ENCODE peak calls at places on chromosomes 4 and X, in four cellular contexts. U is GM12878, E is SK-N-SH, G is ovary. D is an unnamed sample.

GRCh38 chrX:134542485-134542884 is 82.5 kb downstream of the HPRT1 start:
- DNase-seq in U (no peak), E (no peak), G (peak; percentile 79), D (no peak)

GRCh38 chrX:53318766-53319353 is 37.5 kb upstream of the IQSEC2 start:
- DNase-seq in U (no peak), E (no peak), G (no peak), D (no peak)

GRCh38 chr4:130712038-130712437 is 1616.1 kb downstream of the C4orf33 start:
- DNase-seq in U (no peak), E (no peak), G (no peak), D (no peak)

GRCh38 chr4:138494931-138495330 is 252.8 kb upstream of the SLC7A11 start:
- DNase-seq in U (peak; percentile 4), E (no peak), G (no peak), D (no peak)

GRCh38 chr4:46329118-46329976 is 60.6 kb downstream of the GABRA2 start:
- DNase-seq in U (no peak), E (peak; percentile 2), G (no peak), D (peak; percentile 12)

GRCh38 chr4:76420901-76421581 is at the start of gene CCDC158:
- DNase-seq in U (no peak), E (peak; percentile 82), G (no peak), D (no peak)

GRCh38 chr4:163895369-163896005 is 401.0 kb downstream of the TMA16 start:
- DNase-seq in U (no peak), E (no peak), G (no peak), D (no peak)

GRCh38 chrX:31981546-31982062 is 909.8 kb upstream of the FTHL17 start:
- DNase-seq in U (no peak), E (no peak), G (no peak), D (no peak)

GRCh38 chr4:67685532-67685859 is 15.5 kb downstream of the UBA6 start:
- DNase-seq in U (no peak), E (no peak), G (no peak), D (no peak)

GRCh38 chrX:11137543-11138139 is 26.5 kb downstream of the HCCS start:
- DNase-seq in U (no peak), E (peak; percentile 39), G (no peak), D (no peak)

GRCh38 chr4:23333946-23334878 is 555.6 kb downstream of the PPARGC1A start:
- DNase-seq in U (peak; percentile 39), E (no peak), G (peak; percentile 16), D (peak; percentile 7)

GRCh38 chrX:82141942-82142341 is 940.0 kb downstream of the SH3BGRL start:
- DNase-seq in U (no peak), E (no peak), G (no peak), D (no peak)

GRCh38 chr4:148056879-148057278 is 325.0 kb downstream of the ARHGAP10 start:
- DNase-seq in U (peak; percentile 95), E (no peak), G (no peak), D (no peak)

GRCh38 chr4:78775278-78776030 is 696 bp upstream of the BMP2K start:
- DNase-seq in U (no peak), E (peak; percentile 94), G (peak; percentile 89), D (peak; percentile 78)
- TF ChIP-seq EP300 in U (peak; percentile 58), E (peak; percentile 9), G (peak; percentile 27), D (peak; percentile 85)

DNA sequence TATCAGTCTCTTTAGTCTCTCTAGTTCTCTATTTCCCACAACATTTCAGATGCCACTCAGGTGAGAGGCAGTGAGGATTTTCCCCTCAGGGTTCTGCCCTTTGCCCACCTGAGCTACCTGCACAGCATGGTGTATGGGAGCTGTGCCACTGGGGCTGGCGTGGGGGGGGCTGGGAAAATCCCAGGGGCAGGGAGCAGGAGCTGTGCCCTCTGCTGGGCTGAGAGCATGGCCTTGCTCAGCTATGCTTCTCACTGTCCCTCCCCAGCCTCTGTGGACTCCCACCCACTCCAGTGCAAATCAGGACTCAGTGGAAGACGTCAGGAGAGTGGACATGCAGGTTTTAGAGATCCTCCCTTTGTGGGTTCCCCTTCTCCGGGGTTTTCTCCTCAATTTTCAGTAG is 57.2 kb downstream of the TRMT44 start:
- DNase-seq in U (no peak), E (no peak), G (no peak), D (no peak)
- TF ChIP-seq CTCF in U (no peak), E (no peak), G (no peak), D (no peak)

GRCh38 chr4:15920723-15921591 is 17.6 kb downstream of the FGFBP1 start:
- DNase-seq in U (no peak), E (no peak), G (no peak), D (peak; percentile 20)
- H3K27ac ChIP-seq in U (no peak overlapping the region), E (peak overlapping the region; percentile 98), G (no peak overlapping the region), D (peak overlapping the region; percentile 32)

GRCh38 chr4:152316969-152317368 is 218.9 kb downstream of the FBXW7 start:
- DNase-seq in U (no peak), E (no peak), G (no peak), D (no peak)
- TF ChIP-seq EP300 in U (no peak), E (no peak), G (no peak), D (no peak)

DNA sequence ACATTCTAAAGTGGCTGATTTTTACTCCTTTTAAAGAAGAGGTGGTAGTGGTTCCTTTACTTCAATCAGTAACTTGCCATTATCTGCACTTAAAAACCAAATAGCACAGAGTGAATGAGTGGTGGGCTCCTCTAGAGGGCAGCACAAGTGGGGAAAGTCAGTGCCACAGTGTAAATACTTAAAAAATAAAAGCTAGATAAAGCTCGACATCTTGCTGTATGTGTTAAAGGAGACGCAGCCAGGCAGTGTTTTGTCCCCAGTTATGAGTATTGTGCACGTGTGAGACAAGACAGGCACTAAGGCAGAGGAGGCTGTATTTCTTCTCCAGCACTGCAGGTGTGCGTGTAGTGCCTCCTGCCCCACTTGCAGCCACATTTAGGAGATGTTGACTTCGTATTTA is 24.6 kb downstream of the NAP1L5 start:
- DNase-seq in U (no peak), E (peak; percentile 17), G (peak; percentile 29), D (no peak)
- TF ChIP-seq CTCF in U (peak; percentile 50), E (peak; percentile 69), G (no peak), D (peak; percentile 47)

DNA sequence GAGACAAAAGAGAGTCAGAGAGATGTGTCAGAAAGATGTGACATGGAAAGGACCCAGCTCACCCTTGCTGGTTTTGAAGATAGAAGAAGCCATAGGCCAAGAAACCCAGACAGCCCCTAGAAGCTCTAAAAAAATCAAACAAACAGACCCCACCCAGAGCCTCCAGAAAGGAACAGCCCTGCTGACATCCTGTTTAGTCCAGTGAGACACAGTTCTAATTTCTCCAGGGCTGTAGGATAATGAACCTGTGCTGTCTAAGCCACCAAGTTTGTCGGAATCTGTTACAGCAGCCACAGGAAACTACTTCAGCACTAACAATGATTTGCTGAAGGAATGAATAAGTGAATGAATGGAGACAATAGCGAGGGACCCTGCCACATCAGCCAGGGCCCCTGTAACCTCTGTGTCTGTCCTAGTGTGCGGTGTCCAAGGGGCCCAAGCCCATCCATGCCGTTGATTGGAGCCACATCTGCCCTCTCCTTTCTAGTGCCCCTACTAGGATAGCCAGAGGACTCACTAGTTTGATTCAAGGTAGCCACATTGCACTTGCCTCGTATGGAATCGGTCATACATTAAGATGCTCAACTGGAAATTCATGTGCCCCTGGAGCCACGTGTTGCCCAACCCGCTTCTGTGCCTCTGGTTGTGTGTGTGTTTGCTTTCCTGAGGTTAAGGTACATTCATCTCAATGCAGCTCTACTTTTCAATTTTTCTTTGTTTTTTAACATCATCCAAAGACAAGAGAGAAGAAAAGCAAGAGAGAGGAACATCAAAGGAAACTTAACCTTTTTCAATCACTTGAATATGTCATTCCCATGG is 32.5 kb upstream of the SLC2A9 start:
- DNase-seq in U (no peak), E (no peak), G (no peak), D (no peak)
- H3K27ac ChIP-seq in U (no peak overlapping the region), E (no peak overlapping the region), G (no peak overlapping the region), D (no peak overlapping the region)

DNA sequence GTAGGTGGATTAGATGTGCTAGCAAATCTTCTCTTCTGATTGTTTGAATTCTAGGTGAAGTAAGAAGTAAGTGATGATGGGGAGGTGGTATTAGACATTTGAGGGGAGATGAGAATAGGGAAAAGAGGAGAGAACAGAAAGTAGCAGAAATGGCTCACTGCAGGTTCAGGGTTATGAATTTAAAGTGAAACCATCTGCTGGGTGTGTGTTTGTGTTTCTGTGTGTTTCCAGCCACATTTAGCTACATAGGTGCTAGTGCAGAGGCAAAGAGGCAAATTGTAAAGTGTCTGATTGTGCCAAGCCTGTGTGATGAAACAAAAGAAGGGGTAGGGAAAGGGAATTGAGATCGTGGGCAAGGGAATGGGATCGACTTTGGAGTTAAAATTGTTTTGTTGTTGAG is 50.6 kb downstream of the ZFX start:
- DNase-seq in U (no peak), E (no peak), G (no peak), D (no peak)
- TF ChIP-seq EP300 in U (no peak), E (no peak), G (no peak), D (no peak)

GRCh38 chrX:26442340-26442739 is 226.4 kb downstream of the MAGEB5 start:
- DNase-seq in U (no peak), E (peak; percentile 0), G (no peak), D (no peak)
- TF ChIP-seq CTCF in U (peak; percentile 30), E (peak; percentile 51), G (no peak), D (peak; percentile 27)

GRCh38 chrX:103629295-103630170 is 758 bp downstream of the TCEAL1 start:
- DNase-seq in U (no peak), E (peak; percentile 70), G (peak; percentile 79), D (peak; percentile 33)
- H3K27ac ChIP-seq in U (peak overlapping the region; percentile 16), E (peak overlapping the region; percentile 86), G (peak overlapping the region; percentile 92), D (peak overlapping the region; percentile 98)